ENCODE peak calls at places on chromosomes 5 and 9, in five cellular contexts. R is HL-60, Y is uterus, Q is mesendoderm, Z is iPS DF 6.9. J is an unnamed sample.
A peak's percentile ranks its signal among the peaks of the same experiment; 100 is the strongest.

GRCh38 chr5:74201334-74202081 is 439.0 kb downstream of the ENC1 start:
- DNase-seq in Y (no peak), Q (no peak), R (no peak), Z (no peak), J (no peak)

GRCh38 chr5:60387041-60387440 is 312.9 kb downstream of the DEPDC1B start:
- DNase-seq in Q (no peak), R (no peak), Z (no peak), Y (no peak), J (no peak)

GRCh38 chr5:146516151-146516475 is at the start of gene GPR151:
- DNase-seq in R (no peak), Q (peak; percentile 80), Z (no peak), Y (no peak), J (no peak)

GRCh38 chr5:145991044-145991575 is 54.7 kb downstream of the SH3RF2 start:
- DNase-seq in Q (no peak), Z (no peak), Y (no peak), R (no peak), J (no peak)

GRCh38 chr9:86246752-86247161 is 12.7 kb downstream of the C9orf153 start:
- DNase-seq in Y (peak; percentile 22), Q (peak; percentile 52), Z (peak; percentile 1), R (no peak), J (peak; percentile 39)

GRCh38 chr5:155631116-155631515 is 617.6 kb downstream of the KIF4B start:
- DNase-seq in R (no peak), Z (no peak), Q (peak; percentile 68), Y (no peak), J (no peak)

GRCh38 chr9:4987996-4988421 is 2.9 kb downstream of the JAK2 start:
- DNase-seq in Q (peak; percentile 92), Y (peak; percentile 55), Z (peak; percentile 85), R (no peak), J (peak; percentile 70)

GRCh38 chr9:121947683-121948300 is 145.3 kb downstream of the TTLL11 start:
- DNase-seq in R (no peak), Z (no peak), Q (no peak), Y (no peak), J (no peak)

GRCh38 chr9:122835313-122835731 is 6.9 kb upstream of the PDCL start:
- DNase-seq in Z (no peak), Y (no peak), Q (peak; percentile 59), R (no peak), J (no peak)

GRCh38 chr9:107190031-107190935 is 92.8 kb upstream of the RAD23B start:
- DNase-seq in Y (no peak), R (no peak), Z (no peak), Q (peak; percentile 97), J (peak; percentile 77)

GRCh38 chr9:134732392-134733110 is 90.9 kb downstream of the COL5A1 start:
- DNase-seq in Z (no peak), R (no peak), Y (peak; percentile 60), Q (no peak), J (no peak)

GRCh38 chr9:35406183-35406959 is 83.5 kb upstream of the RUSC2 start:
- DNase-seq in Q (peak; percentile 96), Z (peak; percentile 80), Y (peak; percentile 42), R (no peak), J (no peak)

GRCh38 chr5:139381837-139382361 is 1.2 kb downstream of the SLC23A1 start:
- DNase-seq in Z (no peak), R (no peak), Y (no peak), Q (no peak), J (no peak)

GRCh38 chr5:93578179-93578812 is 2.7 kb downstream of the NR2F1-AS1 start:
- DNase-seq in Q (no peak), Y (no peak), R (no peak), Z (no peak), J (no peak)

GRCh38 chr5:153571157-153571556 is 80.7 kb downstream of the GRIA1 start:
- DNase-seq in Z (no peak), R (no peak), Y (no peak), Q (no peak), J (no peak)

GRCh38 chr9:6098431-6098830 is 83.0 kb upstream of the RANBP6 start:
- DNase-seq in Y (no peak), Q (no peak), Z (no peak), R (no peak), J (no peak)

GRCh38 chr9:21605489-21605931 is 123.4 kb upstream of the IFNE start:
- DNase-seq in Q (no peak), R (no peak), Y (no peak), Z (no peak), J (no peak)

GRCh38 chr9:32706004-32706749 is 70.7 kb upstream of the TAF1L start:
- DNase-seq in Y (no peak), Q (peak; percentile 78), R (no peak), Z (peak; percentile 16), J (no peak)

GRCh38 chr5:154723740-154724505 is 31.3 kb upstream of the LARP1 start:
- DNase-seq in Y (no peak), Z (no peak), Q (no peak), R (no peak), J (no peak)

GRCh38 chr5:440413-441180 is 2.4 kb upstream of the EXOC3 start:
- DNase-seq in Z (no peak), R (no peak), Q (no peak), Y (no peak), J (no peak)

GRCh38 chr5:83360573-83360972 is 111.0 kb upstream of the VCAN start:
- DNase-seq in R (no peak), Y (no peak), Z (no peak), Q (peak; percentile 5), J (no peak)

GRCh38 chr5:107671742-107672211 is 1.0 kb upstream of the EFNA5 start:
- DNase-seq in Y (no peak), Q (peak; percentile 93), R (no peak), Z (no peak), J (no peak)
- H3K27me3 ChIP-seq in Y (no peaks in the 10 kb centered on the region), Q (no peaks in the 10 kb centered on the region), R (peaks cover 15% of the 10 kb centered on the region), Z (peaks cover 4% of the 10 kb centered on the region), J (peaks cover 4% of the 10 kb centered on the region)

DNA sequence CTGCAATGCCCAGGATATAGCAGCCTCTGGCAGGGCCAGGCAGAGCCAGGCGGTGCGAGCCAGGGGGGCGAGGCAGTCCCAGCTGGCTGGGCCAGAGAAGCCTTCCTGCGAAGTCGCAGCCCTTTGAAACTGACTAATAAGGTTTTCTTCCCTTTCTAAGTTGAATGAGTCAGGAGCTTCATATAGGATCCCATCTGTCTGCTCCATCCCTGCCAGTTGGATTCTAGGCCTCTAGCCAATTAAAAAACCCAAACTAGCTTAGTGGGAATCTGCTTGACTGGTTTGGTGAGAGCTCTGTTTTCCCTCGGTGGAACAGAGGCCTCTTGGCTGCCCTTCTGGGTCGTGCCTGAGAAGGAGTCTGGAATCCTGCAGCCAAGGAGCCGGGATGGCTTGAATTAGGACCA is 70.1 kb upstream of the RAPGEF1 start:
- DNase-seq in Y (no peak), Q (no peak), R (no peak), Z (no peak), J (no peak)
- H3K27me3 ChIP-seq in Y (no peaks in the 10 kb centered on the region), Q (no peaks in the 10 kb centered on the region), R (peaks cover 2% of the 10 kb centered on the region), Z (no peaks in the 10 kb centered on the region), J (no peaks in the 10 kb centered on the region)

GRCh38 chr5:172565455-172565854 is 75.6 kb upstream of the NEURL1B start:
- DNase-seq in R (no peak), Q (no peak), Y (no peak), Z (no peak), J (no peak)
- H3K27me3 ChIP-seq in R (peaks cover 3% of the 10 kb centered on the region), Q (no peaks in the 10 kb centered on the region), Y (no peaks in the 10 kb centered on the region), Z (no peaks in the 10 kb centered on the region), J (no peaks in the 10 kb centered on the region)

DNA sequence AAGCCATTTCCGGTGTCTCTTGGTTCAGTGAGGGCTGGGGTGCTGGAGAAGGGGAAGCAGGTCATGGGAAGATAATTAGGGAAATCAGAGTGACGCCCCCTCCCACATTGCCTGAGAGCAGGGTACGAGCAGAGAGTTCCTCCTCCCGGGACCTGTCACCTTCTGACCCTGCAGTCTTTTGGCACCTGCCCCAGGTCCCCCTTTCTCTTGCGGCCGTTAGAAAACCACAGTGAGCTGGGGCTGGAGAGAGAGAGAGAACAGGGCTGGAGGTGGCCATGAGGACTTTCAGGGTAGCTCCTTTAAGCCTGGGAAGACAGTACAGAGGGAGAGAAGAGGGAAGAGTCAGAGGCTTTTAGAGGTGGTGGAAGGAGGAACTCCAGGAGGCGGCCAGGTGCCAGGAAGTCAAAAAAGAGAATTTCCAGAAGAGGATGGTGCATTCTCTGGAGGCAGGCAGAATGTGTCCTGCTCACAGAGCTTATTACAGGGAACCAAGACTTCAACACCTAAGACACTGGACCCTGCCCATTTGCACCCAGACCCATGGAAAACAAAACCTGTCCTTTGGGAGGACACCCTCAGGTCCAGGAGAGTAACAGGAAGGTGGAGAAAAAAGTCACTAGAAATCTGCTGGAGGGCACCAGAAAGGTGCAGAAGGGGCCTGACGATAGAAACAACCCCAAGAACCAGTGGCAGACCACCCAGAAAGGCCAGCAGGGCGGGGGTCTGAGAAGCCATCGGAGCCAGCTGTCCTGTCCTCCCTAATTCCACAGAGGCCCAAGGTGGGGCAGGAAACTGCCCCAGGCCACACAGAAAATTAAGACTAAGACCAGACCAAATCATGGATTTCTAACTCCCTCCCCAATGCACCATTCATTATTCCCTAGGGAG is 6.5 kb upstream of the ACSL6 start:
- DNase-seq in R (no peak), Z (no peak), Q (no peak), Y (no peak), J (no peak)
- H3K27me3 ChIP-seq in R (no peaks in the 10 kb centered on the region), Z (no peaks in the 10 kb centered on the region), Q (no peaks in the 10 kb centered on the region), Y (no peaks in the 10 kb centered on the region), J (peaks cover 2% of the 10 kb centered on the region)

GRCh38 chr5:169547508-169547907 is 36.1 kb upstream of the SPDL1 start:
- DNase-seq in R (no peak), Y (no peak), Q (peak; percentile 28), Z (no peak), J (no peak)
- H3K27me3 ChIP-seq in R (peaks cover 10% of the 10 kb centered on the region), Y (no peaks in the 10 kb centered on the region), Q (peaks cover 3% of the 10 kb centered on the region), Z (no peaks in the 10 kb centered on the region), J (no peaks in the 10 kb centered on the region)

GRCh38 chr5:176173647-176174046 is 64.6 kb upstream of the SIMC1 start:
- DNase-seq in Z (no peak), Q (no peak), R (no peak), Y (no peak), J (no peak)
- H3K27me3 ChIP-seq in Z (no peaks in the 10 kb centered on the region), Q (no peaks in the 10 kb centered on the region), R (peaks cover 4% of the 10 kb centered on the region), Y (no peaks in the 10 kb centered on the region), J (no peaks in the 10 kb centered on the region)

DNA sequence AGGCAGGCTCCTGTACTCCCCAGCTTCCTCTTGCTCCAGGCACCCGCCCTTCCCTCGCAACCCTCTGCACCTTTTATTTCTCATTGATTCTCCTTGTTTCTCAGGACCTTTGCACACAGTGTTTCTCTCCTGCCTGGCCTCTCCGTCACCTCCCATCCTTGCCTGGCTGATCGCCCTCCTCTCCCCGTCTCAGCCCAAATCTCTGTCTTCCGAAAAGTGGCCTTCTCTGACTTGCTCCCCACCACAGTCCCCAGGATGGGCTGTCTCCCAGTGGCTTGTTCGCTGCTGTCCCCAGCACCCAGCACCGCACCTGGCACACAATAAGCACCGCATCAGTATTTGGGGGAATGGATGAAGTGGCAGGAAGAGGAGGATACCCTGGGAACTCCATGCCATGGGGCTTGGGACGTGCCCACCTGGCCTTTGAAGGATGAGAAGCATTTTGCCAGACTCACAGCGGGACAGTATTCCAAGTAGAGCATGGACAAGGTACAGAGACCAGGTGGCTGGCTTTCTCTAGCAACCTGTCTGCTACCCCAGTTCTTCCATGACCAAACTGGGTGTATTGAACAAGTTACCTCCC is 62.5 kb downstream of the LMX1B start:
- DNase-seq in Z (no peak), Y (no peak), R (no peak), Q (no peak), J (no peak)
- H3K27me3 ChIP-seq in Z (peaks cover 10% of the 10 kb centered on the region), Y (no peaks in the 10 kb centered on the region), R (peaks cover 54% of the 10 kb centered on the region), Q (peaks cover 77% of the 10 kb centered on the region), J (no peaks in the 10 kb centered on the region)